ENCODE peak calls at places on chromosome 21, in five cellular contexts. M is right lobe of liver, R is ovary, B is adrenal gland, X is transverse colon. G is an unnamed sample.

GRCh38 chr21:37863842-37864241 is 52.4 kb downstream of the KCNJ6 start:
- DNase-seq in R (no peak), X (no peak), B (peak; percentile 30), M (no peak), G (no peak)

GRCh38 chr21:28148400-28149064 is 844.1 kb downstream of the LTN1 start:
- DNase-seq in X (no peak), B (no peak), M (peak; percentile 66), R (no peak), G (no peak)

GRCh38 chr21:43262427-43262826 is 93.6 kb downstream of the CRYAA start:
- DNase-seq in R (peak; percentile 10), X (no peak), B (no peak), M (no peak), G (no peak)

GRCh38 chr21:23951251-23951650 is 1656.0 kb downstream of the MRPL39 start:
- DNase-seq in B (no peak), R (no peak), X (no peak), M (no peak), G (no peak)

GRCh38 chr21:46424062-46424591 is 34.6 kb upstream of the DIP2A start:
- DNase-seq in B (no peak), R (no peak), X (no peak), M (no peak), G (no peak)

GRCh38 chr21:37502947-37503346 is 136.4 kb downstream of the DYRK1A start:
- DNase-seq in R (no peak), X (no peak), M (no peak), B (no peak), G (no peak)

GRCh38 chr21:26095131-26095530 is 75.4 kb downstream of the APP start:
- DNase-seq in B (no peak), R (no peak), X (no peak), M (no peak), G (no peak)

GRCh38 chr21:36615274-36615964 is 83.5 kb upstream of the SIM2 start:
- DNase-seq in R (no peak), M (no peak), B (no peak), X (no peak), G (no peak)

GRCh38 chr21:31612889-31613785 is 46.4 kb upstream of the SOD1 start:
- DNase-seq in X (no peak), R (no peak), B (no peak), M (no peak), G (no peak)

GRCh38 chr21:43354666-43355065 is 72.3 kb downstream of the SIK1 start:
- DNase-seq in R (no peak), M (no peak), B (no peak), X (no peak), G (no peak)

GRCh38 chr21:15195768-15196167 is 131.0 kb upstream of the NRIP1 start:
- DNase-seq in R (no peak), B (no peak), M (peak; percentile 55), X (no peak), G (no peak)

GRCh38 chr21:41068411-41069304 is 99.3 kb upstream of the BACE2 start:
- DNase-seq in M (peak; percentile 79), B (peak; percentile 81), X (peak; percentile 74), R (peak; percentile 66), G (peak; percentile 50)

GRCh38 chr21:33262921-33263320 is 3.2 kb upstream of the IL10RB start:
- DNase-seq in M (no peak), X (no peak), B (no peak), R (no peak), G (no peak)

GRCh38 chr21:34367320-34367935 is 3.6 kb downstream of the KCNE2 start:
- DNase-seq in B (peak; percentile 69), X (peak; percentile 30), M (peak; percentile 43), R (no peak), G (no peak)

GRCh38 chr21:45515241-45516061 is 26.8 kb downstream of the SLC19A1 start:
- DNase-seq in B (no peak), M (peak; percentile 48), R (peak; percentile 15), X (no peak), G (no peak)

GRCh38 chr21:29130234-29130993 is at the start of gene MAP3K7CL:
- DNase-seq in M (no peak), X (peak; percentile 22), B (peak; percentile 54), R (no peak), G (peak; percentile 63)

GRCh38 chr21:34085129-34085528 is 11.8 kb downstream of the MRPS6 start:
- DNase-seq in R (no peak), M (no peak), B (no peak), X (no peak), G (no peak)

GRCh38 chr21:28627261-28627660 is 365.4 kb downstream of the LTN1 start:
- DNase-seq in R (no peak), B (no peak), X (no peak), M (no peak), G (no peak)

GRCh38 chr21:35204850-35205564 is 155.9 kb upstream of the RUNX1 start:
- DNase-seq in B (peak; percentile 51), M (peak; percentile 53), R (peak; percentile 90), X (peak; percentile 47), G (peak; percentile 76)

GRCh38 chr21:32335601-32336575 is 37.2 kb downstream of the MRAP start:
- DNase-seq in X (no peak), R (no peak), M (peak; percentile 30), B (no peak), G (no peak)

GRCh38 chr21:46662765-46663500 is 27.5 kb downstream of the PRMT2 start:
- DNase-seq in X (no peak), R (no peak), M (no peak), B (no peak), G (no peak)

GRCh38 chr21:28427356-28428022 is 565.2 kb downstream of the LTN1 start:
- DNase-seq in X (no peak), M (no peak), B (no peak), R (no peak), G (no peak)

GRCh38 chr21:43572443-43572842 is 86.8 kb downstream of the HSF2BP start:
- DNase-seq in B (no peak), R (no peak), M (no peak), X (no peak), G (no peak)

GRCh38 chr21:45901061-45901690 is 80.4 kb upstream of the COL6A1 start:
- DNase-seq in M (no peak), R (peak; percentile 15), B (no peak), X (no peak), G (no peak)

DNA sequence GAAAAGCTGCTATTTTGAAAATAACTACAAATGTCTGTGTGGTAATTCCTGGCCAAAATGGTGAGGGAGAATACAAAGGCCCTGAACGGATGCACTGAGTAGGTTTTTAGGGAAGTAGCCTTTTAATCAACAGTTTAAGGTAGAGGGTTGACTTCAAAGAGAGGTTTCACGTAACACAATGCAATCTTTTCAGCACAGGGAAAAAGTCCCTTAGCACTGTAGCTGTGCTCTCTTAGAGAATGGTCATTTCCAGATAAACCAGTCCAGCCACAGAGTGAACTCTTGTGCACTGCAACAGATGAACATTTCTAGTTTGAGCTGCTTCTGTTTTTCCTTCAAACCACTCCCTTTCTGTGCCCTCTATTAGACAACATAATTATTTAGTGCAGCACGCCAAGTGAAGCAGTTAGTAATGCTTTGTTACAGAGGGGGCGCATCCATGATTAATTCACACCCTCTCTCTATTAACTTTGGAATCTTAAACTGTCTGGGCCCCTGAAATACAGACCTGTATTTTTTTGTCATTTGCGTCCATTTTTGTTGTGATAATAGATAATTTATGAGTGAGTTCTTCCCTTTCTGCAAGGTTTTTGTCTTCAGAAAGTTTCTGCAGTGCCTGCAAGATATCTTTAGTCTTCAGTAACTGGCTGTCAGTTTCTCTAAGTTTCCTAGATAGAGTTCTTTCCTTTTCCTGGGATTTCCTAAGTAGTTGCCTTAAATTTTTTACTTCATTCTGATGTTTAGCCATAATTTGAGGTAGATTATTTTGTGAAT is 22.9 kb downstream of the LCA5L start:
- DNase-seq in B (no peak), M (no peak), R (no peak), X (no peak), G (no peak)
- TF ChIP-seq POLR2A in B (no peak), M (no peak), R (no peak), X (no peak), G (no peak)

GRCh38 chr21:21002137-21002536 is 3.9 kb downstream of the NCAM2 start:
- DNase-seq in B (no peak), X (no peak), M (no peak), R (no peak), G (no peak)

GRCh38 chr21:21000576-21001175 is 2.5 kb downstream of the NCAM2 start:
- DNase-seq in B (no peak), R (no peak), M (no peak), X (no peak), G (no peak)

GRCh38 chr21:21007606-21008005 is 9.4 kb downstream of the NCAM2 start:
- DNase-seq in B (peak; percentile 68), M (no peak), R (no peak), X (no peak), G (no peak)

GRCh38 chr21:21001591-21002100 is 3.4 kb downstream of the NCAM2 start:
- DNase-seq in M (no peak), B (no peak), X (no peak), R (no peak), G (no peak)

GRCh38 chr21:21003701-21004100 is 5.5 kb downstream of the NCAM2 start:
- DNase-seq in B (no peak), M (no peak), R (no peak), X (no peak), G (no peak)
- TF ChIP-seq CTCF in B (peak; percentile 65), M (no peak), R (no peak), X (no peak), G (no peak)

GRCh38 chr21:42218836-42219605 is at the start of gene ABCG1:
- DNase-seq in X (peak; percentile 73), R (peak; percentile 52), M (no peak), B (peak; percentile 65), G (no peak)
- TF ChIP-seq POLR2A in X (peak; percentile 31), R (no peak), M (peak; percentile 72), B (peak; percentile 92), G (peak; percentile 73)

DNA sequence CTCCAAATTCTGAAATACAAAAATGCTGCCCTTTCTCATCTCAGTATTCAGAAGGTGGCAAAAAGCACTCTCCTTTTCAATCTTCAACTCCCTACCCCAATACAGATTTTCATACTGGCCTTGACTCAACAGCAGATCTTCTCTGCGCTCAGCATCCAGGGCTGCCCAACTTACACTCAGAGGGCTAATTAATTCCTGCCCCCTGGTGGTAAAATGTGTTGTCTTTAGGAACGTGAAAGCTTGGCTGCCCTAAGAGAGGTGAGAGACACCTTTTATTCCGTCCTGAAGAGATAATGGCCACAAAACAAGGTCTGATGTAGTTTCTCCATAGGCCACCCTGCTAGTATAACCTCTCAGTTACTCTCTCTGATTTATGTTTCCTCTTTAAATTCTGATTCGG is 25.0 kb downstream of the KRTAP24-1 start:
- DNase-seq in M (no peak), R (no peak), X (no peak), B (peak; percentile 24), G (no peak)
- TF ChIP-seq CTCF in M (peak; percentile 30), R (no peak), X (peak; percentile 36), B (peak; percentile 21), G (no peak)